ENCODE peak calls at places on chromosome 10, in four cellular contexts. O is non-pigmented ciliary epithelial cell; Z is activated CD8-positive, alpha-beta memory T cell treated with anti-CD3 and anti-CD28 coated beads for 24 hours; T is astrocyte of the spinal cord. J is an unnamed sample.

GRCh38 chr10:121998462-121998861 is 9.5 kb downstream of the TACC2 start:
- DNase-seq in O (no peak), Z (no peak), T (no peak), J (no peak)

GRCh38 chr10:101569465-101569837 is 18.6 kb downstream of the POLL start:
- DNase-seq in O (no peak), Z (no peak), T (no peak), J (no peak)

GRCh38 chr10:3096149-3096548 is 28.8 kb downstream of the PFKP start:
- DNase-seq in O (no peak), Z (no peak), T (no peak), J (no peak)

GRCh38 chr10:63206997-63207952 is 74.1 kb downstream of the NRBF2 start:
- DNase-seq in O (peak; percentile 54), Z (no peak), T (peak; percentile 87), J (peak; percentile 83)

GRCh38 chr10:33240931-33241330 is 93.5 kb downstream of the NRP1 start:
- DNase-seq in O (no peak), Z (no peak), T (peak; percentile 52), J (no peak)

GRCh38 chr10:11713963-11714362 is 28.2 kb upstream of the ECHDC3 start:
- DNase-seq in O (no peak), Z (no peak), T (no peak), J (no peak)

GRCh38 chr10:90587081-90587491 is 270.8 kb downstream of the HTR7 start:
- DNase-seq in O (peak; percentile 75), Z (no peak), T (peak; percentile 86), J (peak; percentile 68)

GRCh38 chr10:3805791-3806381 is 20.9 kb upstream of the KLF6 start:
- DNase-seq in O (no peak), Z (peak; percentile 71), T (peak; percentile 92), J (no peak)

J was measured in astrocyte of the cerebellum.